ENCODE peak calls at places on chromosomes 6 and 20, in seven cellular contexts. T is uterus, Z is heart right ventricle, R is heart left ventricle, A is Peyer's patch, D is GM23338, W is cardiac muscle cell. K is an unnamed sample. For H3K4me1, the result is how much of the 10 kb centered on the place peaks cover.

GRCh38 chr20:20582733-20583132 is 129.7 kb downstream of the RALGAPA2 start:
- DNase-seq in T (no peak), Z (no peak), R (no peak), A (no peak), D (no peak), W (no peak), K (no peak)

GRCh38 chr6:84773431-84774173 is 9.2 kb upstream of the TBX18 start:
- DNase-seq in T (no peak), Z (peak), R (peak), A (no peak), D (peak), W (peak), K (peak)

GRCh38 chr6:130381012-130381411 is 15.2 kb downstream of the TMEM200A start:
- DNase-seq in T (no peak), Z (no peak), R (no peak), A (no peak), D (no peak), W (no peak), K (no peak)

GRCh38 chr6:39296745-39297640 is 17.2 kb downstream of the KCNK17 start:
- DNase-seq in T (peak), Z (peak), R (peak), A (no peak), D (no peak), W (peak), K (peak)

GRCh38 chr6:168122011-168122410 is 43.0 kb upstream of the FRMD1 start:
- DNase-seq in T (no peak), Z (no peak), R (no peak), A (no peak), D (no peak), W (no peak), K (peak)

GRCh38 chr6:43171284-43172126 is 436 bp downstream of the SRF start:
- DNase-seq in T (no peak), Z (no peak), R (no peak), A (no peak), D (no peak), W (no peak), K (no peak)

GRCh38 chr6:26157150-26157837 is 70.1 kb downstream of the HFE start:
- DNase-seq in T (no peak), Z (peak), R (peak), A (no peak), D (peak), W (peak), K (peak)

GRCh38 chr6:26556263-26557070 is 18.3 kb downstream of the HMGN4 start:
- DNase-seq in T (peak), Z (no peak), R (peak), A (no peak), D (peak), W (peak), K (no peak)

GRCh38 chr6:155171109-155171746 is 92.6 kb upstream of the CLDN20 start:
- DNase-seq in T (peak), Z (no peak), R (peak), A (no peak), D (no peak), W (peak), K (no peak)

GRCh38 chr6:166627875-166628849 is 1.1 kb upstream of the RPS6KA2 start:
- DNase-seq in T (peak), Z (peak), R (peak), A (peak), D (peak), W (peak), K (peak)

GRCh38 chr20:23399568-23400241 is 21.6 kb downstream of the NAPB start:
- DNase-seq in T (no peak), Z (no peak), R (no peak), A (no peak), D (no peak), W (peak), K (no peak)

GRCh38 chr6:54217018-54217417 is 91.2 kb upstream of the TINAG start:
- DNase-seq in T (no peak), Z (no peak), R (no peak), A (no peak), D (no peak), W (no peak), K (no peak)

GRCh38 chr6:7803219-7803618 is 77.3 kb downstream of the BMP6 start:
- DNase-seq in T (no peak), Z (no peak), R (no peak), A (no peak), D (no peak), W (no peak), K (no peak)
- H3K27ac ChIP-seq in T (no peak), Z (no peak), R (no peak), A (no peak), D (no peak), W (no peak), K (no peak)

GRCh38 chr20:10652660-10653191 is 21.1 kb downstream of the JAG1 start:
- DNase-seq in T (no peak), Z (no peak), R (no peak), A (no peak), D (no peak), W (no peak), K (no peak)

GRCh38 chr20:10655723-10656122 is 18.1 kb downstream of the JAG1 start:
- DNase-seq in T (no peak), Z (no peak), R (no peak), A (no peak), D (no peak), W (no peak), K (no peak)

GRCh38 chr20:10652185-10652584 is 21.6 kb downstream of the JAG1 start:
- DNase-seq in T (no peak), Z (no peak), R (no peak), A (no peak), D (no peak), W (no peak), K (no peak)

GRCh38 chr20:10654630-10655029 is 19.2 kb downstream of the JAG1 start:
- DNase-seq in T (no peak), Z (no peak), R (no peak), A (no peak), D (peak), W (no peak), K (no peak)

DNA sequence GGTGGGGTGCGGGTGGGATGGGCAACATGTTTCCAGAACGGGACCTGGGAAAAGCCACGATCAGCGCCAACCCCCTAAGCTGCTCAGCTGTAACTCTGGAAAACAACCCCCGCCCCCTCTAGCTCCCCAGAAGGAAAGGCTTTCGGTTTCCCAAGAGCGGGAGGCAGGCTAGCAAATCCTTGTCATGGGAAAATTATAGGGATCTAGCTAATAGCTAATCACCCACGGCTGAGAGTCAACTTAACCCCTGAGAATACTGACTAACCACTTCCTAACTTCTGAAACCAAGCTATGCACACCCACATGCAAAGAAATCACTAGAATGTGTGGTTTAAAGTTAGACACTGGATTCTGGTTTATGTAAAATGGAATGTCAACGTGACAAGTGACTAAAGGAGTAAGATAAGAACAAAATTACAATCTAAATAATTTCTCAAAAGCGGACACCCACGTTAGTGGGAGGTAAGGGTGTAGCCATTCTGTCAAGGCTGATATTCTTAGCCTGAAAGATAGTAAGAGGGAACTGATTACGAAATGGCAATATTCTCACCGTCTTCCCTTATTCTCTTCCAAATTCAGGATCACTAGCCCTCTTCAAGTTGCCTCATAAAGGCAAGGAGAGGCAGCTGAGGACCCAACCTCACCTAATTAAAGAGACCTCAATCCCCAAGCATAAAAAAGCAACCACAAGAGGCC is 20.1 kb downstream of the JAG1 start:
- DNase-seq in T (peak), Z (no peak), R (peak), A (no peak), D (no peak), W (peak), K (peak)
- H3K4me1 ChIP-seq in T (under half), Z (half or more), R (half or more), A (under half), D (half or more), W (half or more), K (under half)

DNA sequence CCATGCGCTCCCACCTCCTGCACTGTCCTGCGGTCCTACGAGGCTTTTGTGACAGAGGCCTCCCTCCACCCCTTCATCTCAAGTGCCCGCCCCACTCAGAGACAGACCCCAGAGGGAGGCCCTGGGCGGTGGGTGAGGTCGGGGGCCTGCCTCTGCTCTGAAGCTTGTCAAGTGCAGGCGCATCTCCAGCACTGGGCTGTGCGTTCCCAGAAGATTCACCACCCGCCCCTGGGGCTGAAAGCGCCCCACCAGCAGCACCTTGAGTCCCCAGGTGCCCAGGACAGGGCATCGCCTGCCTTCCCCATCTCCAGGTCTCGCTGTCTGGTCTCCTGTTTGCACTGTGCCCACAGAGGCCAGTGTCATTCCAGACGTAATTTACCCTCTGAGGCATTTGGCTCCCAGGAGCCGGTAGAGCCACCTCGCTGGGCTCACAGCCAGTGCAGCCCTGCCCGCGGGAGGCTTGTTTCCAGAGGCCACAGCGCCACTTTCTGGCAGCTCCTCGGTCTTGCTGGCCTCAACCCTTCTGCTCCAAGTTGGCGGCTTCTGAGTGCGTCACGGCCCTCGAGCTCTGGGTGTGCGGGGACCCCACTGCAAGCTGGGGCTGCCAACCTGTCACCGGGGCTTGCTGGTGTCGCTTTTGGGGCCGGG is 191.1 kb downstream of the TAF4 start:
- DNase-seq in T (no peak), Z (peak), R (no peak), A (no peak), D (peak), W (no peak), K (no peak)
- TF ChIP-seq CTCF in T (no peak), Z (peak), R (no peak), A (no peak), D (peak), W (peak), K (no peak)

DNA sequence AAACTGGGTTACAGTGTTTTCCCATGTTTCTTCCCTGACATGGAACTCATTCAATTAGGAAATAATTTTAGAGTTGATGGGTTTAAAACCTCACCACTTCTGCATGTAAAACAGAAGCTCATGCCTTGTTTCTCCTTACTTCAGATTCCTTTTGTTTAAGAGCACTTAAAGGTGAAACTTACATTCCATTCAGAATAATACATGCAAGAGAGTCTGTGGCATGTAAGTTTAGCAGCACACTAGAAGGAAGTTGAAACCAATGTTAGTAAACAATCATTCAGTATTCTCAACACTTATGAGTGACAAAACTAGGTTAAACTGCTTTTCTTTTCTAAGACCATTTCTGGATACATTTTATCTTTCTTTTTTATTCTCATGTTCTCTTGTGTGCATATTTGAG is 495.6 kb upstream of the PTCHD4 start:
- DNase-seq in T (no peak), Z (no peak), R (no peak), A (no peak), D (peak), W (no peak), K (no peak)
- H3K27ac ChIP-seq in T (no peak), Z (no peak), R (no peak), A (no peak), D (no peak), W (no peak), K (no peak)

GRCh38 chr20:48779435-48779834 is 48.4 kb downstream of the PREX1 start:
- DNase-seq in T (no peak), Z (no peak), R (no peak), A (no peak), D (no peak), W (no peak), K (no peak)
- H3K4me1 ChIP-seq in T (under half), Z (under half), R (under half), A (under half), D (under half), W (under half), K (under half)

K was measured in testis.